ENCODE peak calls at places on chromosomes 16 and 17, in ten cellular contexts. One of them, this sample, is unnamed.

GRCh38 chr17:68011199-68011665 is 15.0 kb upstream of the C17orf58 start:
- DNase-seq in heart right ventricle: peak
- DNase-seq in transverse colon: peak
- DNase-seq in heart left ventricle: peak
- DNase-seq in retinal pigment epithelial cell: no peak
- DNase-seq in BE2C: peak
- DNase-seq in adrenal gland: no peak
- DNase-seq in progenitor cell of endocrine pancreas: no peak
- DNase-seq in nephron progenitor cell: peak
- DNase-seq in GM12864: no peak
- DNase-seq in this sample: peak

GRCh38 chr17:333626-334396 is 18.8 kb downstream of the RPH3AL start:
- DNase-seq in heart right ventricle: peak
- DNase-seq in retinal pigment epithelial cell: no peak
- DNase-seq in GM12864: no peak
- DNase-seq in adrenal gland: peak
- DNase-seq in nephron progenitor cell: peak
- DNase-seq in transverse colon: peak
- DNase-seq in progenitor cell of endocrine pancreas: peak
- DNase-seq in heart left ventricle: peak
- DNase-seq in BE2C: no peak
- DNase-seq in this sample: no peak

GRCh38 chr16:72876221-72876620 is 171.7 kb downstream of the ZFHX3 start:
- DNase-seq in GM12864: peak
- DNase-seq in heart left ventricle: peak
- DNase-seq in retinal pigment epithelial cell: no peak
- DNase-seq in nephron progenitor cell: no peak
- DNase-seq in transverse colon: peak
- DNase-seq in heart right ventricle: peak
- DNase-seq in progenitor cell of endocrine pancreas: no peak
- DNase-seq in adrenal gland: peak
- DNase-seq in BE2C: no peak
- DNase-seq in this sample: no peak

GRCh38 chr17:40525294-40525693 is 23.9 kb upstream of the TNS4 start:
- DNase-seq in progenitor cell of endocrine pancreas: no peak
- DNase-seq in retinal pigment epithelial cell: no peak
- DNase-seq in GM12864: no peak
- DNase-seq in adrenal gland: no peak
- DNase-seq in heart left ventricle: no peak
- DNase-seq in BE2C: no peak
- DNase-seq in nephron progenitor cell: no peak
- DNase-seq in heart right ventricle: no peak
- DNase-seq in transverse colon: no peak
- DNase-seq in this sample: no peak

GRCh38 chr16:85923153-85924021 is 24.4 kb downstream of the IRF8 start:
- DNase-seq in transverse colon: no peak
- DNase-seq in adrenal gland: no peak
- DNase-seq in retinal pigment epithelial cell: no peak
- DNase-seq in heart right ventricle: no peak
- DNase-seq in GM12864: no peak
- DNase-seq in progenitor cell of endocrine pancreas: no peak
- DNase-seq in nephron progenitor cell: no peak
- DNase-seq in BE2C: no peak
- DNase-seq in heart left ventricle: no peak
- DNase-seq in this sample: no peak

GRCh38 chr17:83054518-83055125 is 24.8 kb upstream of the METRNL start:
- DNase-seq in BE2C: no peak
- DNase-seq in nephron progenitor cell: no peak
- DNase-seq in progenitor cell of endocrine pancreas: no peak
- DNase-seq in heart left ventricle: no peak
- DNase-seq in GM12864: no peak
- DNase-seq in transverse colon: no peak
- DNase-seq in heart right ventricle: no peak
- DNase-seq in adrenal gland: peak
- DNase-seq in retinal pigment epithelial cell: no peak
- DNase-seq in this sample: no peak

GRCh38 chr17:66983414-66984021 is 19.0 kb downstream of the CACNG4 start:
- DNase-seq in GM12864: no peak
- DNase-seq in heart left ventricle: no peak
- DNase-seq in adrenal gland: no peak
- DNase-seq in retinal pigment epithelial cell: no peak
- DNase-seq in progenitor cell of endocrine pancreas: no peak
- DNase-seq in nephron progenitor cell: no peak
- DNase-seq in heart right ventricle: no peak
- DNase-seq in BE2C: no peak
- DNase-seq in transverse colon: no peak
- DNase-seq in this sample: no peak

GRCh38 chr16:8561496-8561895 is 28.8 kb downstream of the TMEM114 start:
- DNase-seq in heart right ventricle: no peak
- DNase-seq in GM12864: no peak
- DNase-seq in retinal pigment epithelial cell: no peak
- DNase-seq in progenitor cell of endocrine pancreas: no peak
- DNase-seq in transverse colon: no peak
- DNase-seq in BE2C: no peak
- DNase-seq in heart left ventricle: no peak
- DNase-seq in adrenal gland: no peak
- DNase-seq in nephron progenitor cell: no peak
- DNase-seq in this sample: no peak

GRCh38 chr17:30720013-30720471 is 104.5 kb downstream of the CRLF3 start:
- DNase-seq in BE2C: no peak
- DNase-seq in GM12864: no peak
- DNase-seq in adrenal gland: peak
- DNase-seq in heart right ventricle: no peak
- DNase-seq in heart left ventricle: no peak
- DNase-seq in nephron progenitor cell: no peak
- DNase-seq in transverse colon: peak
- DNase-seq in progenitor cell of endocrine pancreas: peak
- DNase-seq in retinal pigment epithelial cell: no peak
- DNase-seq in this sample: no peak

GRCh38 chr17:68085751-68086445 is 50.4 kb downstream of the KPNA2 start:
- DNase-seq in transverse colon: peak
- DNase-seq in retinal pigment epithelial cell: no peak
- DNase-seq in BE2C: no peak
- DNase-seq in progenitor cell of endocrine pancreas: no peak
- DNase-seq in GM12864: no peak
- DNase-seq in heart left ventricle: no peak
- DNase-seq in heart right ventricle: no peak
- DNase-seq in adrenal gland: no peak
- DNase-seq in nephron progenitor cell: no peak
- DNase-seq in this sample: no peak

GRCh38 chr17:38872671-38873385 is 3.0 kb downstream of the LASP1 start:
- DNase-seq in heart right ventricle: no peak
- DNase-seq in BE2C: no peak
- DNase-seq in GM12864: no peak
- DNase-seq in heart left ventricle: no peak
- DNase-seq in retinal pigment epithelial cell: no peak
- DNase-seq in progenitor cell of endocrine pancreas: no peak
- DNase-seq in transverse colon: peak
- DNase-seq in adrenal gland: no peak
- DNase-seq in nephron progenitor cell: no peak
- DNase-seq in this sample: no peak

GRCh38 chr17:9199474-9200196 is 178.3 kb downstream of the NTN1 start:
- DNase-seq in BE2C: no peak
- DNase-seq in heart right ventricle: no peak
- DNase-seq in nephron progenitor cell: no peak
- DNase-seq in retinal pigment epithelial cell: no peak
- DNase-seq in transverse colon: no peak
- DNase-seq in adrenal gland: no peak
- DNase-seq in heart left ventricle: no peak
- DNase-seq in progenitor cell of endocrine pancreas: no peak
- DNase-seq in GM12864: no peak
- DNase-seq in this sample: no peak

GRCh38 chr17:10574324-10574723 is 24.9 kb upstream of the MYH2 start:
- DNase-seq in GM12864: no peak
- DNase-seq in nephron progenitor cell: no peak
- DNase-seq in transverse colon: no peak
- DNase-seq in progenitor cell of endocrine pancreas: no peak
- DNase-seq in retinal pigment epithelial cell: no peak
- DNase-seq in heart left ventricle: no peak
- DNase-seq in heart right ventricle: no peak
- DNase-seq in adrenal gland: no peak
- DNase-seq in BE2C: no peak
- DNase-seq in this sample: no peak

GRCh38 chr16:88351521-88352101 is 31.1 kb upstream of the ZNF469 start:
- DNase-seq in retinal pigment epithelial cell: no peak
- DNase-seq in transverse colon: no peak
- DNase-seq in GM12864: no peak
- DNase-seq in BE2C: no peak
- DNase-seq in progenitor cell of endocrine pancreas: no peak
- DNase-seq in heart right ventricle: no peak
- DNase-seq in nephron progenitor cell: no peak
- DNase-seq in adrenal gland: no peak
- DNase-seq in heart left ventricle: no peak
- DNase-seq in this sample: no peak

GRCh38 chr17:81508639-81509047 is 4.0 kb downstream of the ACTG1 start:
- DNase-seq in retinal pigment epithelial cell: no peak
- DNase-seq in adrenal gland: peak
- DNase-seq in GM12864: no peak
- DNase-seq in BE2C: no peak
- DNase-seq in transverse colon: no peak
- DNase-seq in nephron progenitor cell: no peak
- DNase-seq in heart right ventricle: no peak
- DNase-seq in progenitor cell of endocrine pancreas: no peak
- DNase-seq in heart left ventricle: no peak
- DNase-seq in this sample: no peak

GRCh38 chr17:64477849-64478248 is 19.0 kb downstream of the POLG2 start:
- DNase-seq in progenitor cell of endocrine pancreas: no peak
- DNase-seq in BE2C: no peak
- DNase-seq in heart right ventricle: no peak
- DNase-seq in heart left ventricle: no peak
- DNase-seq in retinal pigment epithelial cell: no peak
- DNase-seq in adrenal gland: no peak
- DNase-seq in transverse colon: no peak
- DNase-seq in nephron progenitor cell: no peak
- DNase-seq in GM12864: no peak
- DNase-seq in this sample: no peak

GRCh38 chr17:64471440-64471839 is 22.5 kb downstream of the MILR1 start:
- DNase-seq in retinal pigment epithelial cell: no peak
- DNase-seq in transverse colon: no peak
- DNase-seq in GM12864: no peak
- DNase-seq in heart right ventricle: no peak
- DNase-seq in adrenal gland: no peak
- DNase-seq in BE2C: no peak
- DNase-seq in nephron progenitor cell: no peak
- DNase-seq in heart left ventricle: no peak
- DNase-seq in progenitor cell of endocrine pancreas: no peak
- DNase-seq in this sample: no peak

GRCh38 chr17:64470676-64471075 is 21.8 kb downstream of the MILR1 start:
- DNase-seq in progenitor cell of endocrine pancreas: no peak
- DNase-seq in GM12864: no peak
- DNase-seq in transverse colon: no peak
- DNase-seq in nephron progenitor cell: peak
- DNase-seq in BE2C: no peak
- DNase-seq in retinal pigment epithelial cell: peak
- DNase-seq in adrenal gland: no peak
- DNase-seq in heart right ventricle: no peak
- DNase-seq in heart left ventricle: no peak
- DNase-seq in this sample: no peak

GRCh38 chr17:64472564-64472963 is 23.6 kb downstream of the MILR1 start:
- DNase-seq in retinal pigment epithelial cell: no peak
- DNase-seq in adrenal gland: no peak
- DNase-seq in heart left ventricle: no peak
- DNase-seq in BE2C: no peak
- DNase-seq in progenitor cell of endocrine pancreas: no peak
- DNase-seq in nephron progenitor cell: no peak
- DNase-seq in transverse colon: no peak
- DNase-seq in heart right ventricle: no peak
- DNase-seq in GM12864: no peak
- DNase-seq in this sample: no peak
- TF ChIP-seq CTCF in retinal pigment epithelial cell: no peak
- TF ChIP-seq CTCF in adrenal gland: no peak
- TF ChIP-seq CTCF in heart left ventricle: no peak
- TF ChIP-seq CTCF in BE2C: no peak
- TF ChIP-seq CTCF in progenitor cell of endocrine pancreas: no peak
- TF ChIP-seq CTCF in nephron progenitor cell: no peak
- TF ChIP-seq CTCF in transverse colon: no peak
- TF ChIP-seq CTCF in heart right ventricle: no peak
- TF ChIP-seq CTCF in GM12864: no peak
- TF ChIP-seq CTCF in this sample: no peak

GRCh38 chr16:17343028-17343427 is 127.7 kb downstream of the XYLT1 start:
- DNase-seq in heart left ventricle: no peak
- DNase-seq in GM12864: no peak
- DNase-seq in progenitor cell of endocrine pancreas: no peak
- DNase-seq in adrenal gland: no peak
- DNase-seq in nephron progenitor cell: no peak
- DNase-seq in transverse colon: peak
- DNase-seq in BE2C: no peak
- DNase-seq in heart right ventricle: no peak
- DNase-seq in retinal pigment epithelial cell: no peak
- DNase-seq in this sample: no peak
- TF ChIP-seq CTCF in heart left ventricle: no peak
- TF ChIP-seq CTCF in GM12864: no peak
- TF ChIP-seq CTCF in progenitor cell of endocrine pancreas: no peak
- TF ChIP-seq CTCF in adrenal gland: no peak
- TF ChIP-seq CTCF in nephron progenitor cell: no peak
- TF ChIP-seq CTCF in transverse colon: no peak
- TF ChIP-seq CTCF in BE2C: no peak
- TF ChIP-seq CTCF in heart right ventricle: no peak
- TF ChIP-seq CTCF in retinal pigment epithelial cell: no peak
- TF ChIP-seq CTCF in this sample: no peak

DNA sequence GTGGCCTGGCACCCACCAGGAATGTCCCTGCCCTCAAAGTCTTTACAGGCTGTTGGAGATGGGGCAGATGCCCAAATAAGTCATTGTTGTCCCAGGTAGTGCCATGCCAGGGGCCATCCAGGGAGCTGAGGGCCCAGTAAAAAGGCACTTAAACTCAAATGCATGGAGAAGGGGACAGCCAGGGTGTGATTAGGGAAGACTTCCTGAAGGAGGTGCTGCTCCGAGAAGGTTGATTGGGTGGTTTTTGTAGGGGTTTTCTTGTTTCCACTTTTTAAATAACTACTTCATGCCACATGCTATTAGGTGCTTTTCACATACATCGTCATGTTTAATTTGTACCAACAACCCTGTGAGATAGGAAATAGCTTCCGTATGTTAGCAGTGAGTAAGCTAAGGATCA is 66.9 kb downstream of the RAI1 start:
- DNase-seq in progenitor cell of endocrine pancreas: no peak
- DNase-seq in GM12864: no peak
- DNase-seq in transverse colon: no peak
- DNase-seq in heart right ventricle: no peak
- DNase-seq in adrenal gland: no peak
- DNase-seq in BE2C: no peak
- DNase-seq in heart left ventricle: no peak
- DNase-seq in retinal pigment epithelial cell: no peak
- DNase-seq in nephron progenitor cell: no peak
- DNase-seq in this sample: no peak
- TF ChIP-seq CTCF in progenitor cell of endocrine pancreas: peak
- TF ChIP-seq CTCF in GM12864: peak
- TF ChIP-seq CTCF in transverse colon: no peak
- TF ChIP-seq CTCF in heart right ventricle: no peak
- TF ChIP-seq CTCF in adrenal gland: no peak
- TF ChIP-seq CTCF in BE2C: peak
- TF ChIP-seq CTCF in heart left ventricle: no peak
- TF ChIP-seq CTCF in retinal pigment epithelial cell: peak
- TF ChIP-seq CTCF in nephron progenitor cell: no peak
- TF ChIP-seq CTCF in this sample: no peak

DNA sequence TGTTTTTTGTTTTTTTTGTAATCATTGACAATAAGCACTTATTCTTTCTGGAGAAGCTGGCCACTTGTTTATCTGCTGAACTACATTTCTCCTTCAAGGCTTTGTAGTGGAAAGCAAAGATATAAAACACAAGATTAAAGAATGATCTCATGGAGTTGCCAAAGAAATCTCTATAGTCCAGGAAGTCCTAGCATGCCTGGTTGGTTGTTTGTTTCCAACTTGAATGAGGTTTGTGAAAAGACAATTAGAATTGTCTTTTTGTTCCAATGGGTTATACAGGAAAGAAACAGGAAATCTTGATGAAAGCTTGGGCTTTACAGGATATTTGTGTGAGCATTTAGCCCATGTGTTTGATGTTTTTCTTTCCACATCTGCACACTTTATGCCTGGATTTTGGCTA is 273.5 kb downstream of the CEP112 start:
- DNase-seq in retinal pigment epithelial cell: no peak
- DNase-seq in GM12864: no peak
- DNase-seq in nephron progenitor cell: no peak
- DNase-seq in progenitor cell of endocrine pancreas: no peak
- DNase-seq in adrenal gland: no peak
- DNase-seq in transverse colon: no peak
- DNase-seq in BE2C: no peak
- DNase-seq in heart left ventricle: no peak
- DNase-seq in heart right ventricle: no peak
- DNase-seq in this sample: no peak
- TF ChIP-seq CTCF in retinal pigment epithelial cell: no peak
- TF ChIP-seq CTCF in GM12864: no peak
- TF ChIP-seq CTCF in nephron progenitor cell: no peak
- TF ChIP-seq CTCF in progenitor cell of endocrine pancreas: no peak
- TF ChIP-seq CTCF in adrenal gland: no peak
- TF ChIP-seq CTCF in transverse colon: no peak
- TF ChIP-seq CTCF in BE2C: no peak
- TF ChIP-seq CTCF in heart left ventricle: no peak
- TF ChIP-seq CTCF in heart right ventricle: no peak
- TF ChIP-seq CTCF in this sample: no peak

This sample was measured in omental fat pad.